ENCODE peak calls at places on chromosomes 6 and 20, in ten cellular contexts. K is esophagus muscularis mucosa; Y is transverse colon; H is epithelial cell of esophagus; L is activated T-cell treated with anti-CD3 and anti-CD28 coated beads, Interleukin-2, amount 50 U/mL, for 72 hours; U is effector CD4-positive, alpha-beta T cell; A is prostate gland; W is activated CD4-positive, CD25-positive, alpha-beta regulatory T cell; C is suprapubic skin; B is stimulated activated CD4-positive, alpha-beta T cell treated with anti-CD3 and anti-CD28 coated beads, Interleukin-4, amount 100 ng/mL, for 4 hours. T is an unnamed sample.

GRCh38 chr6:4957521-4958231 is 46.2 kb downstream of the RPP40 start:
- DNase-seq in K (no peak), Y (no peak), H (no peak), L (no peak), U (no peak), A (no peak), W (no peak), C (no peak), B (no peak), T (no peak)

GRCh38 chr20:46099491-46100287 is 9.9 kb upstream of the NCOA5 start:
- DNase-seq in K (no peak), Y (peak), H (no peak), L (no peak), U (no peak), A (no peak), W (no peak), C (no peak), B (no peak), T (peak)

GRCh38 chr6:48213076-48213788 is 102.2 kb upstream of the PTCHD4 start:
- DNase-seq in K (no peak), Y (no peak), H (peak), L (no peak), U (no peak), A (no peak), W (no peak), C (no peak), B (no peak), T (no peak)

GRCh38 chr20:13953227-13953626 is 37.2 kb downstream of the SEL1L2 start:
- DNase-seq in K (no peak), Y (no peak), H (no peak), L (no peak), U (no peak), A (no peak), W (no peak), C (no peak), B (no peak), T (no peak)

GRCh38 chr20:10519361-10520048 is 84.4 kb downstream of the SLX4IP start:
- DNase-seq in K (no peak), Y (no peak), H (peak), L (no peak), U (no peak), A (no peak), W (no peak), C (no peak), B (no peak), T (no peak)

GRCh38 chr6:99013145-99013544 is 65.4 kb upstream of the FBXL4 start:
- DNase-seq in K (no peak), Y (no peak), H (peak), L (no peak), U (no peak), A (no peak), W (no peak), C (no peak), B (no peak), T (no peak)

GRCh38 chr20:62202083-62202395 is 18.0 kb downstream of the HRH3 start:
- DNase-seq in K (no peak), Y (no peak), H (no peak), L (no peak), U (no peak), A (no peak), W (no peak), C (peak), B (no peak), T (no peak)

GRCh38 chr20:50276119-50277063 is 85.8 kb downstream of the CEBPB start:
- DNase-seq in K (no peak), Y (no peak), H (no peak), L (no peak), U (no peak), A (no peak), W (no peak), C (no peak), B (no peak), T (no peak)

GRCh38 chr20:44596010-44596409 is 13.6 kb downstream of the PKIG start:
- DNase-seq in K (no peak), Y (no peak), H (peak), L (no peak), U (no peak), A (no peak), W (no peak), C (no peak), B (no peak), T (no peak)

GRCh38 chr6:158571826-158572652 is 12.1 kb downstream of the TMEM181 start:
- DNase-seq in K (no peak), Y (peak), H (peak), L (no peak), U (no peak), A (no peak), W (no peak), C (no peak), B (no peak), T (peak)

GRCh38 chr20:53773792-53774371 is 180.2 kb upstream of the ZNF217 start:
- DNase-seq in K (no peak), Y (no peak), H (peak), L (no peak), U (no peak), A (no peak), W (no peak), C (no peak), B (no peak), T (no peak)

GRCh38 chr6:30885999-30886896 is 1.9 kb downstream of the DDR1 start:
- DNase-seq in K (no peak), Y (peak), H (peak), L (no peak), U (no peak), A (peak), W (no peak), C (peak), B (peak), T (no peak)

GRCh38 chr6:21740719-21741118 is 147.2 kb downstream of the SOX4 start:
- DNase-seq in K (no peak), Y (no peak), H (peak), L (no peak), U (no peak), A (no peak), W (no peak), C (no peak), B (no peak), T (no peak)

GRCh38 chr20:50049442-50050026 is 63.4 kb downstream of the UBE2V1 start:
- DNase-seq in K (no peak), Y (no peak), H (no peak), L (no peak), U (no peak), A (no peak), W (no peak), C (no peak), B (no peak), T (peak)

GRCh38 chr20:54219751-54220426 is 12.0 kb downstream of the PFDN4 start:
- DNase-seq in K (no peak), Y (no peak), H (peak), L (no peak), U (no peak), A (no peak), W (no peak), C (no peak), B (no peak), T (no peak)

GRCh38 chr20:37542281-37542680 is 14.6 kb upstream of the BLCAP start:
- DNase-seq in K (no peak), Y (no peak), H (no peak), L (no peak), U (no peak), A (no peak), W (no peak), C (no peak), B (no peak), T (no peak)

GRCh38 chr6:42316390-42316970 is 98.8 kb upstream of the MRPS10 start:
- DNase-seq in K (no peak), Y (peak), H (no peak), L (no peak), U (no peak), A (no peak), W (no peak), C (no peak), B (no peak), T (peak)

GRCh38 chr6:74840953-74841352 is 364.9 kb downstream of the COL12A1 start:
- DNase-seq in K (no peak), Y (no peak), H (no peak), L (no peak), U (no peak), A (no peak), W (no peak), C (no peak), B (no peak), T (no peak)

GRCh38 chr6:16413399-16413798 is 175.0 kb downstream of the GMPR start:
- DNase-seq in K (no peak), Y (no peak), H (no peak), L (peak), U (peak), A (no peak), W (no peak), C (no peak), B (peak), T (no peak)

GRCh38 chr6:112833546-112834215 is 486.6 kb downstream of the RFPL4B start:
- DNase-seq in K (no peak), Y (no peak), H (peak), L (no peak), U (no peak), A (no peak), W (no peak), C (no peak), B (no peak), T (no peak)

GRCh38 chr6:163086563-163086895 is 328.0 kb upstream of the QKI start:
- DNase-seq in K (no peak), Y (no peak), H (no peak), L (no peak), U (no peak), A (no peak), W (no peak), C (no peak), B (no peak), T (no peak)

GRCh38 chr6:32973934-32974333 is 5.5 kb downstream of the BRD2 start:
- DNase-seq in K (peak), Y (no peak), H (peak), L (peak), U (no peak), A (no peak), W (no peak), C (no peak), B (no peak), T (no peak)

GRCh38 chr6:7051780-7052440 is 55.9 kb upstream of the RREB1 start:
- DNase-seq in K (no peak), Y (peak), H (no peak), L (peak), U (peak), A (peak), W (no peak), C (peak), B (peak), T (peak)

GRCh38 chr6:106858653-106859092 is 115.9 kb downstream of the CD24 start:
- DNase-seq in K (peak), Y (peak), H (peak), L (no peak), U (no peak), A (no peak), W (no peak), C (no peak), B (no peak), T (no peak)

GRCh38 chr20:15642676-15643075 is 930.6 kb downstream of the KIF16B start:
- DNase-seq in K (no peak), Y (no peak), H (no peak), L (no peak), U (no peak), A (no peak), W (no peak), C (no peak), B (no peak), T (no peak)

GRCh38 chr6:138986578-138986977 is 1.5 kb downstream of the REPS1 start:
- DNase-seq in K (no peak), Y (no peak), H (peak), L (no peak), U (no peak), A (no peak), W (no peak), C (no peak), B (no peak), T (no peak)

GRCh38 chr20:43961541-43962471 is 47.2 kb downstream of the TOX2 start:
- DNase-seq in K (no peak), Y (no peak), H (no peak), L (no peak), U (no peak), A (no peak), W (no peak), C (no peak), B (no peak), T (no peak)

GRCh38 chr6:35213161-35213823 is 464 bp upstream of the SCUBE3 start:
- DNase-seq in K (no peak), Y (no peak), H (no peak), L (no peak), U (no peak), A (no peak), W (no peak), C (no peak), B (no peak), T (peak)

GRCh38 chr6:133202610-133203343 is 38.4 kb upstream of the EYA4 start:
- DNase-seq in K (no peak), Y (no peak), H (peak), L (no peak), U (no peak), A (no peak), W (no peak), C (no peak), B (no peak), T (no peak)

GRCh38 chr20:18613553-18613952 is 25.7 kb downstream of the DTD1 start:
- DNase-seq in K (peak), Y (no peak), H (peak), L (peak), U (no peak), A (no peak), W (no peak), C (no peak), B (no peak), T (no peak)

GRCh38 chr6:146277142-146277541 is 248.3 kb downstream of the GRM1 start:
- DNase-seq in K (no peak), Y (no peak), H (no peak), L (no peak), U (no peak), A (no peak), W (no peak), C (no peak), B (no peak), T (no peak)

GRCh38 chr6:166707045-166707444 is 80.0 kb upstream of the RPS6KA2 start:
- DNase-seq in K (no peak), Y (peak), H (peak), L (peak), U (no peak), A (no peak), W (no peak), C (no peak), B (no peak), T (peak)

GRCh38 chr6:136862662-136863061 is 40.3 kb downstream of the PEX7 start:
- DNase-seq in K (no peak), Y (no peak), H (peak), L (no peak), U (no peak), A (no peak), W (no peak), C (no peak), B (no peak), T (no peak)

GRCh38 chr20:11178946-11179654 is 505.3 kb upstream of the JAG1 start:
- DNase-seq in K (no peak), Y (no peak), H (peak), L (no peak), U (no peak), A (no peak), W (no peak), C (no peak), B (no peak), T (no peak)

GRCh38 chr20:54168961-54169862 is 4.6 kb downstream of the CYP24A1 start:
- DNase-seq in K (no peak), Y (no peak), H (peak), L (no peak), U (no peak), A (no peak), W (no peak), C (no peak), B (no peak), T (no peak)

GRCh38 chr20:7497985-7498384 is 442.3 kb downstream of the HAO1 start:
- DNase-seq in K (no peak), Y (no peak), H (peak), L (no peak), U (no peak), A (no peak), W (no peak), C (no peak), B (no peak), T (no peak)

GRCh38 chr20:49583669-49584417 is 15.9 kb upstream of the PTGIS start:
- DNase-seq in K (no peak), Y (peak), H (no peak), L (no peak), U (no peak), A (peak), W (no peak), C (no peak), B (no peak), T (no peak)

GRCh38 chr20:2741463-2741862 is 48.9 kb downstream of the EBF4 start:
- DNase-seq in K (peak), Y (no peak), H (no peak), L (peak), U (peak), A (no peak), W (no peak), C (no peak), B (peak), T (no peak)

GRCh38 chr6:28980797-28981390 is 24.2 kb downstream of the ZNF311 start:
- DNase-seq in K (no peak), Y (peak), H (peak), L (peak), U (peak), A (no peak), W (no peak), C (no peak), B (peak), T (peak)

T was measured in upper lobe of left lung.